ENCODE peak calls at places on chromosomes 7 and 10, in seven cellular contexts. One of them, this sample, is unnamed.

GRCh38 chr7:40437936-40438634 is 303.3 kb downstream of the SUGCT start:
- DNase-seq in pancreas: no peak
- DNase-seq in lower lobe of right lung: no peak
- DNase-seq in fibroblast of lung: peak
- DNase-seq in WERI-Rb-1: no peak
- DNase-seq in PC-3: no peak
- DNase-seq in brain microvascular endothelial cell: peak
- DNase-seq in this sample: no peak

GRCh38 chr7:135758531-135758932 is 9.9 kb upstream of the FAM180A start:
- DNase-seq in lower lobe of right lung: no peak
- DNase-seq in WERI-Rb-1: no peak
- DNase-seq in PC-3: no peak
- DNase-seq in fibroblast of lung: peak
- DNase-seq in pancreas: no peak
- DNase-seq in brain microvascular endothelial cell: peak
- DNase-seq in this sample: no peak

GRCh38 chr7:48718731-48719387 is 205.5 kb upstream of the CDC14C start:
- DNase-seq in pancreas: no peak
- DNase-seq in brain microvascular endothelial cell: no peak
- DNase-seq in WERI-Rb-1: no peak
- DNase-seq in fibroblast of lung: no peak
- DNase-seq in lower lobe of right lung: no peak
- DNase-seq in PC-3: peak
- DNase-seq in this sample: no peak

GRCh38 chr7:389911-390601 is 100.1 kb downstream of the FOXL3 start:
- DNase-seq in pancreas: no peak
- DNase-seq in lower lobe of right lung: peak
- DNase-seq in brain microvascular endothelial cell: no peak
- DNase-seq in PC-3: no peak
- DNase-seq in WERI-Rb-1: no peak
- DNase-seq in fibroblast of lung: no peak
- DNase-seq in this sample: no peak

GRCh38 chr7:128829391-128830166 is 627 bp upstream of the FLNC start:
- DNase-seq in pancreas: peak
- DNase-seq in lower lobe of right lung: no peak
- DNase-seq in WERI-Rb-1: no peak
- DNase-seq in brain microvascular endothelial cell: peak
- DNase-seq in PC-3: peak
- DNase-seq in fibroblast of lung: peak
- DNase-seq in this sample: no peak

GRCh38 chr7:80884511-80885195 is 34.2 kb downstream of the SEMA3C start:
- DNase-seq in brain microvascular endothelial cell: no peak
- DNase-seq in fibroblast of lung: peak
- DNase-seq in WERI-Rb-1: no peak
- DNase-seq in pancreas: no peak
- DNase-seq in lower lobe of right lung: no peak
- DNase-seq in PC-3: no peak
- DNase-seq in this sample: no peak

GRCh38 chr10:131212763-131213325 is 98.7 kb downstream of the TCERG1L start:
- DNase-seq in lower lobe of right lung: peak
- DNase-seq in pancreas: no peak
- DNase-seq in brain microvascular endothelial cell: no peak
- DNase-seq in fibroblast of lung: no peak
- DNase-seq in PC-3: no peak
- DNase-seq in WERI-Rb-1: no peak
- DNase-seq in this sample: no peak

GRCh38 chr7:30466266-30466665 is 12.3 kb downstream of the NOD1 start:
- DNase-seq in PC-3: no peak
- DNase-seq in lower lobe of right lung: no peak
- DNase-seq in fibroblast of lung: peak
- DNase-seq in WERI-Rb-1: no peak
- DNase-seq in pancreas: no peak
- DNase-seq in brain microvascular endothelial cell: no peak
- DNase-seq in this sample: no peak

GRCh38 chr10:84296071-84296981 is 32.1 kb upstream of the CCSER2 start:
- DNase-seq in pancreas: no peak
- DNase-seq in brain microvascular endothelial cell: peak
- DNase-seq in lower lobe of right lung: no peak
- DNase-seq in WERI-Rb-1: no peak
- DNase-seq in PC-3: no peak
- DNase-seq in fibroblast of lung: peak
- DNase-seq in this sample: no peak

GRCh38 chr10:99331207-99331803 is 2.1 kb downstream of the CNNM1 start:
- DNase-seq in PC-3: peak
- DNase-seq in brain microvascular endothelial cell: no peak
- DNase-seq in fibroblast of lung: no peak
- DNase-seq in WERI-Rb-1: peak
- DNase-seq in lower lobe of right lung: no peak
- DNase-seq in pancreas: no peak
- DNase-seq in this sample: no peak

GRCh38 chr7:35729061-35729783 is 34.3 kb upstream of the HERPUD2 start:
- DNase-seq in fibroblast of lung: no peak
- DNase-seq in WERI-Rb-1: no peak
- DNase-seq in brain microvascular endothelial cell: no peak
- DNase-seq in PC-3: no peak
- DNase-seq in lower lobe of right lung: no peak
- DNase-seq in pancreas: no peak
- DNase-seq in this sample: no peak

GRCh38 chr10:70335246-70335613 is 47.2 kb downstream of the LRRC20 start:
- DNase-seq in fibroblast of lung: no peak
- DNase-seq in PC-3: no peak
- DNase-seq in brain microvascular endothelial cell: no peak
- DNase-seq in lower lobe of right lung: no peak
- DNase-seq in WERI-Rb-1: no peak
- DNase-seq in pancreas: no peak
- DNase-seq in this sample: no peak

GRCh38 chr10:122592161-122592560 is 31.6 kb downstream of the DMBT1 start:
- DNase-seq in PC-3: no peak
- DNase-seq in pancreas: no peak
- DNase-seq in brain microvascular endothelial cell: no peak
- DNase-seq in WERI-Rb-1: no peak
- DNase-seq in fibroblast of lung: no peak
- DNase-seq in lower lobe of right lung: no peak
- DNase-seq in this sample: no peak

GRCh38 chr7:120184866-120185265 is 88.1 kb upstream of the KCND2 start:
- DNase-seq in WERI-Rb-1: no peak
- DNase-seq in brain microvascular endothelial cell: peak
- DNase-seq in PC-3: no peak
- DNase-seq in lower lobe of right lung: no peak
- DNase-seq in pancreas: no peak
- DNase-seq in fibroblast of lung: no peak
- DNase-seq in this sample: no peak

GRCh38 chr10:110505130-110505815 is 7.6 kb downstream of the DUSP5 start:
- DNase-seq in WERI-Rb-1: no peak
- DNase-seq in brain microvascular endothelial cell: no peak
- DNase-seq in PC-3: no peak
- DNase-seq in pancreas: no peak
- DNase-seq in lower lobe of right lung: no peak
- DNase-seq in fibroblast of lung: no peak
- DNase-seq in this sample: no peak

GRCh38 chr10:133158437-133158755 is 1.6 kb upstream of the KNDC1 start:
- DNase-seq in lower lobe of right lung: no peak
- DNase-seq in WERI-Rb-1: no peak
- DNase-seq in PC-3: no peak
- DNase-seq in brain microvascular endothelial cell: no peak
- DNase-seq in pancreas: no peak
- DNase-seq in fibroblast of lung: no peak
- DNase-seq in this sample: no peak

GRCh38 chr7:82506702-82507101 is 63.1 kb upstream of the CACNA2D1 start:
- DNase-seq in fibroblast of lung: peak
- DNase-seq in WERI-Rb-1: no peak
- DNase-seq in lower lobe of right lung: no peak
- DNase-seq in PC-3: no peak
- DNase-seq in pancreas: no peak
- DNase-seq in brain microvascular endothelial cell: peak
- DNase-seq in this sample: no peak

GRCh38 chr10:34397324-34397723 is 417.8 kb downstream of the PARD3 start:
- DNase-seq in lower lobe of right lung: no peak
- DNase-seq in brain microvascular endothelial cell: peak
- DNase-seq in pancreas: no peak
- DNase-seq in fibroblast of lung: peak
- DNase-seq in PC-3: no peak
- DNase-seq in WERI-Rb-1: no peak
- DNase-seq in this sample: no peak

GRCh38 chr7:106127984-106128780 is 16.1 kb upstream of the SYPL1 start:
- DNase-seq in pancreas: no peak
- DNase-seq in brain microvascular endothelial cell: no peak
- DNase-seq in fibroblast of lung: peak
- DNase-seq in PC-3: no peak
- DNase-seq in lower lobe of right lung: no peak
- DNase-seq in WERI-Rb-1: no peak
- DNase-seq in this sample: no peak

GRCh38 chr10:113053091-113053490 is 103.0 kb downstream of the TCF7L2 start:
- DNase-seq in brain microvascular endothelial cell: no peak
- DNase-seq in fibroblast of lung: no peak
- DNase-seq in PC-3: no peak
- DNase-seq in lower lobe of right lung: no peak
- DNase-seq in pancreas: no peak
- DNase-seq in WERI-Rb-1: no peak
- DNase-seq in this sample: no peak

GRCh38 chr10:113049881-113050280 is 99.8 kb downstream of the TCF7L2 start:
- DNase-seq in PC-3: no peak
- DNase-seq in pancreas: no peak
- DNase-seq in brain microvascular endothelial cell: no peak
- DNase-seq in fibroblast of lung: no peak
- DNase-seq in lower lobe of right lung: no peak
- DNase-seq in WERI-Rb-1: no peak
- DNase-seq in this sample: peak

GRCh38 chr10:113053881-113054280 is 103.8 kb downstream of the TCF7L2 start:
- DNase-seq in lower lobe of right lung: no peak
- DNase-seq in fibroblast of lung: peak
- DNase-seq in brain microvascular endothelial cell: no peak
- DNase-seq in WERI-Rb-1: no peak
- DNase-seq in PC-3: no peak
- DNase-seq in pancreas: no peak
- DNase-seq in this sample: no peak

GRCh38 chr10:113051456-113051855 is 101.4 kb downstream of the TCF7L2 start:
- DNase-seq in pancreas: no peak
- DNase-seq in lower lobe of right lung: no peak
- DNase-seq in PC-3: no peak
- DNase-seq in WERI-Rb-1: no peak
- DNase-seq in fibroblast of lung: peak
- DNase-seq in brain microvascular endothelial cell: no peak
- DNase-seq in this sample: no peak

GRCh38 chr10:113052076-113052830 is 102.2 kb downstream of the TCF7L2 start:
- DNase-seq in PC-3: peak
- DNase-seq in brain microvascular endothelial cell: no peak
- DNase-seq in WERI-Rb-1: no peak
- DNase-seq in fibroblast of lung: no peak
- DNase-seq in pancreas: no peak
- DNase-seq in lower lobe of right lung: no peak
- DNase-seq in this sample: no peak
- TF ChIP-seq CTCF in PC-3: peak
- TF ChIP-seq CTCF in brain microvascular endothelial cell: peak
- TF ChIP-seq CTCF in WERI-Rb-1: peak
- TF ChIP-seq CTCF in fibroblast of lung: peak
- TF ChIP-seq CTCF in pancreas: no peak
- TF ChIP-seq CTCF in lower lobe of right lung: peak
- TF ChIP-seq CTCF in this sample: peak

DNA sequence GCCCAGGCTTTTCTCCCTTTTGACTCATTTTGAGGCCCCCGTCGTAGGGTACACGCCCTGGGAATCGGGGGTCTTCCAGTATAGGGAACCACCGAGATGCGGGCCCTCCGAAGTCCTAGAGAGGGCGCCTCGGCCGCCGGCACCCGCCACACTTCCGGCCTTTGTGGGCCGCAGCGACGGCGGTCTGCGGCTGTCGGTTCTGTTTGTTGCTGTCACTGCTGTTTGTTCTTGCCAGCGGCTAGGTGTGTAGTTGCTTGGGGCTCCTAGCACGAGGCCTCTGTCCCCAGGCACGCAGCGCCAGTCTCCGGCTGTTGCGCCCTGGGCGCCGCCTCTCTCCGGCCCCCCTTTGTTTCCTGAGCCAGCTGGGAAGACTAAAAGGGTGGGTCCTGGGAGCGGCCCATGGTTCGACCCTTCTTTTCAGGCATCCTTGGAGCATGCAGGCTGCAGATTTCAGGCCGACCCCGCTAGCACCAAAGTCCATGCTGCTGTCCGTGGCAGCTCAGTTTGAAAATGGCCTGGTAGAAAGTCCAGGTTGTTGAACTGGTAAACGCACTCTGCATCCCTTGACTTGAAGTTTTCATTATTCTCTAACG is 17.8 kb upstream of the ZKSCAN1 start:
- DNase-seq in lower lobe of right lung: peak
- DNase-seq in pancreas: peak
- DNase-seq in brain microvascular endothelial cell: no peak
- DNase-seq in fibroblast of lung: peak
- DNase-seq in PC-3: no peak
- DNase-seq in WERI-Rb-1: no peak
- DNase-seq in this sample: peak
- TF ChIP-seq CTCF in lower lobe of right lung: peak
- TF ChIP-seq CTCF in pancreas: no peak
- TF ChIP-seq CTCF in brain microvascular endothelial cell: peak
- TF ChIP-seq CTCF in fibroblast of lung: no peak
- TF ChIP-seq CTCF in PC-3: no peak
- TF ChIP-seq CTCF in WERI-Rb-1: no peak
- TF ChIP-seq CTCF in this sample: peak

DNA sequence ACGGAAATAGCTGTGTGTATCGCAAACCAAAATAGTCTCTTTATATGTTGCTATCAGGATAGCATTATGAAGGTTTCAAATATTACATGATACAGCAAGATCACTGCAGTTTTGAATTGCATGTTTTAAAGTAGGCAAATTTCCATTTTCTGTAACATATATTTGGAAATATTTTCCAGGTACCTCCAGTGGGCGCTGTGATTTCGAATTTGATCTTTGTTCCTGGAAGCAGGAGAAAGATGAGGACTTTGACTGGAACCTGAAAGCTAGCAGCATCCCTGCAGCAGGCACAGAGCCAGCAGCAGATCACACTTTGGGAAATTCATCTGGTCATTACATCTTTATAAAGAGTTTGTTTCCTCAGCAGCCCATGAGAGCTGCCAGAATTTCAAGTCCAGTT is 299.0 kb downstream of the MALRD1 start:
- DNase-seq in WERI-Rb-1: no peak
- DNase-seq in fibroblast of lung: no peak
- DNase-seq in lower lobe of right lung: no peak
- DNase-seq in pancreas: no peak
- DNase-seq in brain microvascular endothelial cell: no peak
- DNase-seq in PC-3: peak
- DNase-seq in this sample: peak
- TF ChIP-seq CTCF in WERI-Rb-1: no peak
- TF ChIP-seq CTCF in fibroblast of lung: no peak
- TF ChIP-seq CTCF in lower lobe of right lung: no peak
- TF ChIP-seq CTCF in pancreas: no peak
- TF ChIP-seq CTCF in brain microvascular endothelial cell: peak
- TF ChIP-seq CTCF in PC-3: peak
- TF ChIP-seq CTCF in this sample: peak

GRCh38 chr7:148575640-148576411 is 14.7 kb upstream of the C7orf33 start:
- DNase-seq in PC-3: peak
- DNase-seq in fibroblast of lung: peak
- DNase-seq in lower lobe of right lung: peak
- DNase-seq in pancreas: peak
- DNase-seq in brain microvascular endothelial cell: peak
- DNase-seq in WERI-Rb-1: peak
- DNase-seq in this sample: peak
- TF ChIP-seq CTCF in PC-3: peak
- TF ChIP-seq CTCF in fibroblast of lung: peak
- TF ChIP-seq CTCF in lower lobe of right lung: peak
- TF ChIP-seq CTCF in pancreas: peak
- TF ChIP-seq CTCF in brain microvascular endothelial cell: peak
- TF ChIP-seq CTCF in WERI-Rb-1: peak
- TF ChIP-seq CTCF in this sample: peak

This sample was measured in glutamatergic neuron.